ENCODE peak calls at places on chromosomes 5 and 9, in ten cellular contexts. L, O, A, N, H, V, K, B, R and Z are unnamed samples.
A peak's percentile ranks its signal among the peaks of the same experiment; 100 is the strongest.

GRCh38 chr5:175654807-175655206 is 3.1 kb upstream of the HRH2 start:
- DNase-seq in L (no peak), O (no peak), A (no peak), N (no peak), H (no peak), V (no peak), K (no peak), B (no peak), R (no peak), Z (no peak)

GRCh38 chr5:72160959-72161358 is 53.7 kb downstream of the MAP1B start:
- DNase-seq in L (no peak), O (no peak), A (no peak), N (no peak), H (no peak), V (no peak), K (no peak), B (peak; percentile 42), R (peak; percentile 71), Z (no peak)

GRCh38 chr5:108728566-108729305 is 19.0 kb upstream of the FER start:
- DNase-seq in L (no peak), O (no peak), A (no peak), N (peak; percentile 30), H (no peak), V (no peak), K (no peak), B (no peak), R (no peak), Z (no peak)

GRCh38 chr9:110969971-110970381 is 68.3 kb downstream of the LPAR1 start:
- DNase-seq in L (no peak), O (no peak), A (peak; percentile 11), N (no peak), H (peak; percentile 5), V (no peak), K (no peak), B (peak; percentile 83), R (peak; percentile 82), Z (no peak)

GRCh38 chr5:136062563-136063274 is 33.9 kb downstream of the TGFBI start:
- DNase-seq in L (no peak), O (no peak), A (peak; percentile 38), N (no peak), H (peak; percentile 69), V (no peak), K (no peak), B (peak; percentile 53), R (no peak), Z (no peak)

GRCh38 chr9:85302860-85303779 is 438.6 kb downstream of the AGTPBP1 start:
- DNase-seq in L (no peak), O (no peak), A (no peak), N (no peak), H (no peak), V (no peak), K (no peak), B (no peak), R (no peak), Z (no peak)

GRCh38 chr5:124745367-124746251 is 830 bp downstream of the ZNF608 start:
- DNase-seq in L (no peak), O (no peak), A (no peak), N (no peak), H (no peak), V (no peak), K (no peak), B (peak; percentile 55), R (peak; percentile 64), Z (no peak)

GRCh38 chr5:148792649-148793048 is 33.8 kb upstream of the ADRB2 start:
- DNase-seq in L (no peak), O (no peak), A (no peak), N (no peak), H (no peak), V (no peak), K (no peak), B (no peak), R (no peak), Z (no peak)

GRCh38 chr9:132141364-132141947 is 20.4 kb upstream of the NTNG2 start:
- DNase-seq in L (no peak), O (no peak), A (no peak), N (no peak), H (no peak), V (no peak), K (no peak), B (peak; percentile 48), R (peak; percentile 12), Z (no peak)

GRCh38 chr5:36279054-36279698 is 22.5 kb downstream of the RANBP3L start:
- DNase-seq in L (no peak), O (no peak), A (no peak), N (no peak), H (no peak), V (no peak), K (no peak), B (no peak), R (peak; percentile 35), Z (no peak)

GRCh38 chr5:72107874-72108199 is 562 bp downstream of the MAP1B start:
- DNase-seq in L (no peak), O (no peak), A (no peak), N (no peak), H (no peak), V (no peak), K (no peak), B (peak; percentile 39), R (no peak), Z (no peak)

GRCh38 chr9:12884736-12885395 is 110.0 kb downstream of the LURAP1L start:
- DNase-seq in L (no peak), O (no peak), A (peak; percentile 17), N (no peak), H (peak; percentile 36), V (no peak), K (no peak), B (peak; percentile 77), R (peak; percentile 71), Z (peak; percentile 13)

GRCh38 chr9:123090198-123090896 is 56.9 kb downstream of the GPR21 start:
- DNase-seq in L (no peak), O (no peak), A (no peak), N (no peak), H (no peak), V (no peak), K (no peak), B (no peak), R (peak; percentile 83), Z (no peak)

GRCh38 chr9:124274738-124275137 is 17.0 kb downstream of the NEK6 start:
- DNase-seq in L (no peak), O (no peak), A (no peak), N (no peak), H (no peak), V (no peak), K (no peak), B (no peak), R (no peak), Z (no peak)

GRCh38 chr5:607541-608285 is 4.4 kb upstream of the CEP72 start:
- DNase-seq in L (no peak), O (no peak), A (no peak), N (no peak), H (no peak), V (no peak), K (no peak), B (no peak), R (no peak), Z (no peak)

GRCh38 chr5:122772446-122772845 is 2.4 kb upstream of the SNX2 start:
- DNase-seq in L (no peak), O (no peak), A (no peak), N (no peak), H (peak; percentile 32), V (no peak), K (no peak), B (no peak), R (peak; percentile 82), Z (no peak)

GRCh38 chr9:110767559-110768063 is 99.0 kb downstream of the MUSK start:
- DNase-seq in L (peak; percentile 68), O (no peak), A (no peak), N (no peak), H (no peak), V (peak; percentile 55), K (peak; percentile 74), B (no peak), R (peak; percentile 83), Z (no peak)

GRCh38 chr5:170330568-170331054 is 33.0 kb upstream of the LCP2 start:
- DNase-seq in L (no peak), O (no peak), A (no peak), N (no peak), H (no peak), V (no peak), K (no peak), B (no peak), R (no peak), Z (no peak)

DNA sequence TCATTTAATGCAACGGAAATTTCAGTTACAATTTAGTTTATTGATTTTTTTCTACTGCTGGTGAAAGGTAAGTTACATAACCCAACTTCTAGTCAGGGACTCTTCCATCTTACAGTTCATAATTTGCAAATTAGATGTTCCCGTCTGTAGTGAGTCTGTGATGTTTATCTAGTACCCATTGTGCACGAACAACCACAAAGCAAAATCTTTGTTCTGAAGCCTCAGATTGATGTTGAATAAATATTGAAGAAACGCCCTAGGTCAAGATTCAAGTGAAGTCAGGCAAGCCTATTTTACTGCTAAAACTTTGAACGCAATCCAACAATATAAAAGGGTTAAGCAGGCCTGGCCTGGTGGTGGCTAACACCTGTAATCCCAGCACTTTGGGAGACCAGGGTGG is 43.1 kb downstream of the BASP1 start:
- DNase-seq in L (no peak), O (no peak), A (no peak), N (no peak), H (no peak), V (no peak), K (no peak), B (no peak), R (no peak), Z (no peak)
- H3K9me3 ChIP-seq in L (no peaks in the 10 kb centered on the region), O (no peaks in the 10 kb centered on the region), A (no peaks in the 10 kb centered on the region), N (no peaks in the 10 kb centered on the region), H (no peaks in the 10 kb centered on the region), V (no peaks in the 10 kb centered on the region), K (no peaks in the 10 kb centered on the region), B (no peaks in the 10 kb centered on the region), R (no peaks in the 10 kb centered on the region), Z (peaks cover 6% of the 10 kb centered on the region)

GRCh38 chr5:10201223-10201868 is 48.3 kb downstream of the ATPSCKMT start:
- DNase-seq in L (no peak), O (no peak), A (no peak), N (no peak), H (no peak), V (no peak), K (no peak), B (no peak), R (no peak), Z (no peak)
- TF ChIP-seq CTCF in L (no peak), O (no peak), A (peak; percentile 17), N (no peak), H (peak; percentile 33), V (peak; percentile 4), K (no peak), B (peak; percentile 30), R (peak; percentile 20), Z (peak; percentile 55)

DNA sequence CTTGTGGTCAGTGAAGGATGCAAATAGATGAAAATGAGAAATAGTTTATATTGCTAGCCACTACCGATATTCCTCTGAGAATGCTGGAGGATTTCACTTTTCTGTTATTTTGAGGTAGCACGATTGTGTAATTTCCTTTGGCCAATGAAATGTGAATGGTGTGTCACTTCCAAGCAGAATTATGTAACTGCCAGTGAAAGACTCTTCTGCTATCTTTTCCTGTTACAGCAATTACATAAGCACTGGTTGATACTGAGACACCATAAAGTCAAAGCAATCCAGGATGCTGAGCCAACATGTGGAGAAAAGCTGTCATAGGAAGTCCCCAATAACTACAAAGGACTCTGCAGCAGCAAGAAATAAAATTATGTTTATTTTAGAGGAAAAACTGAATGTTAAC is 3.5 kb upstream of the PCDHA2 start:
- DNase-seq in L (no peak), O (no peak), A (no peak), N (no peak), H (no peak), V (no peak), K (no peak), B (no peak), R (no peak), Z (no peak)
- H3K9me3 ChIP-seq in L (no peaks in the 10 kb centered on the region), O (peaks cover 65% of the 10 kb centered on the region), A (peaks cover 24% of the 10 kb centered on the region), N (no peaks in the 10 kb centered on the region), H (peaks cover 54% of the 10 kb centered on the region), V (peaks cover 21% of the 10 kb centered on the region), K (peaks cover 85% of the 10 kb centered on the region), B (peaks cover 34% of the 10 kb centered on the region), R (peaks cover 17% of the 10 kb centered on the region), Z (peaks cover 45% of the 10 kb centered on the region)

GRCh38 chr9:71446499-71447411 is 321.6 kb downstream of the CEMIP2 start:
- DNase-seq in L (peak; percentile 54), O (peak; percentile 59), A (no peak), N (peak; percentile 43), H (peak; percentile 47), V (peak; percentile 12), K (no peak), B (peak; percentile 68), R (peak; percentile 51), Z (no peak)
- TF ChIP-seq CTCF in L (no peak), O (no peak), A (no peak), N (no peak), H (peak; percentile 34), V (no peak), K (no peak), B (peak; percentile 30), R (no peak), Z (no peak)